ENCODE peak calls at places on chromosomes 3 and 15, in six cellular contexts. V, D, X, Y, L and U are unnamed samples.
A peak's percentile ranks its signal among the peaks of the same experiment; 100 is the strongest.

GRCh38 chr3:42101481-42101880 is 10.3 kb downstream of the TRAK1 start:
- DNase-seq in V (no peak), X (no peak), D (peak; percentile 44), L (no peak), Y (no peak), U (no peak)

GRCh38 chr3:194714564-194714963 is 28.9 kb downstream of the FAM43A start:
- DNase-seq in D (no peak), X (no peak), Y (no peak), V (no peak), L (no peak), U (no peak)

GRCh38 chr3:156787926-156788663 is 38.1 kb upstream of the LEKR1 start:
- DNase-seq in Y (peak; percentile 43), X (no peak), D (peak; percentile 85), L (no peak), V (no peak), U (no peak)

GRCh38 chr15:55403531-55403930 is 4.6 kb downstream of the CCPG1 start:
- DNase-seq in V (peak; percentile 71), D (peak; percentile 82), X (no peak), Y (peak; percentile 61), L (no peak), U (no peak)

GRCh38 chr3:110579841-110580550 is 491.6 kb upstream of the NECTIN3 start:
- DNase-seq in L (no peak), X (no peak), Y (no peak), D (peak; percentile 54), V (no peak), U (no peak)

GRCh38 chr15:74327756-74328155 is 39.7 kb downstream of the CYP11A1 start:
- DNase-seq in X (no peak), Y (no peak), D (no peak), L (no peak), V (no peak), U (no peak)

GRCh38 chr15:41501191-41501917 is 7.7 kb downstream of the ITPKA start:
- DNase-seq in L (no peak), Y (peak; percentile 46), D (peak; percentile 45), V (no peak), X (no peak), U (no peak)

GRCh38 chr3:37255990-37256308 is 81.6 kb upstream of the LRRFIP2 start:
- DNase-seq in L (no peak), D (no peak), Y (no peak), V (no peak), X (no peak), U (no peak)

GRCh38 chr15:40256642-40257235 is 17.9 kb downstream of the PAK6 start:
- DNase-seq in Y (no peak), L (no peak), V (peak; percentile 47), D (no peak), X (no peak), U (no peak)

GRCh38 chr3:9041626-9042025 is 78.4 kb upstream of the RAD18 start:
- DNase-seq in Y (no peak), V (no peak), D (no peak), L (no peak), X (no peak), U (no peak)

GRCh38 chr3:31729082-31729481 is 196.4 kb downstream of the STT3B start:
- DNase-seq in X (no peak), Y (no peak), L (no peak), D (no peak), V (no peak), U (no peak)

GRCh38 chr3:165643433-165643824 is 193.8 kb downstream of the BCHE start:
- DNase-seq in Y (no peak), D (peak; percentile 53), L (no peak), X (no peak), V (no peak), U (no peak)

GRCh38 chr15:80203361-80203885 is 48.6 kb downstream of the CTXND1 start:
- DNase-seq in D (no peak), Y (no peak), V (no peak), X (no peak), L (no peak), U (no peak)

GRCh38 chr3:149621218-149622005 is 36.4 kb downstream of the WWTR1 start:
- DNase-seq in X (no peak), L (no peak), V (peak; percentile 3), D (peak; percentile 91), Y (peak; percentile 90), U (no peak)

GRCh38 chr3:141243295-141243707 is 11.7 kb downstream of the PXYLP1 start:
- DNase-seq in X (no peak), V (no peak), L (peak; percentile 63), D (no peak), Y (no peak), U (no peak)

GRCh38 chr3:177525987-177526712 is 328.9 kb upstream of the TBL1XR1 start:
- DNase-seq in X (no peak), Y (no peak), V (peak; percentile 41), L (no peak), D (no peak), U (no peak)

GRCh38 chr3:58688563-58688962 is 22.0 kb upstream of the FAM3D start:
- DNase-seq in X (no peak), L (no peak), Y (no peak), V (no peak), D (no peak), U (no peak)

GRCh38 chr3:159045279-159045678 is 243.4 kb downstream of the MFSD1 start:
- DNase-seq in V (no peak), D (no peak), X (no peak), L (no peak), Y (no peak), U (no peak)

GRCh38 chr15:25700916-25701315 is 162.2 kb downstream of the ATP10A start:
- DNase-seq in V (no peak), D (no peak), X (no peak), Y (no peak), L (no peak), U (no peak)

GRCh38 chr3:12716605-12717121 is 42.4 kb downstream of the TMEM40 start:
- DNase-seq in V (peak; percentile 14), L (no peak), D (peak; percentile 63), X (no peak), Y (peak; percentile 24), U (no peak)

GRCh38 chr15:62407216-62407615 is 242.1 kb upstream of the C2CD4B start:
- DNase-seq in V (no peak), Y (no peak), D (no peak), L (no peak), X (no peak), U (no peak)

GRCh38 chr3:40872562-40872961 is 326.7 kb upstream of the CTNNB1 start:
- DNase-seq in Y (no peak), V (no peak), D (no peak), L (no peak), X (no peak), U (no peak)

GRCh38 chr3:32951410-32951811 is at the start of gene CCR4:
- DNase-seq in Y (peak; percentile 47), L (peak; percentile 43), V (no peak), X (no peak), D (no peak), U (no peak)

GRCh38 chr15:36361351-36361870 is 218.0 kb upstream of the CDIN1 start:
- DNase-seq in L (no peak), Y (no peak), X (no peak), V (no peak), D (peak; percentile 50), U (no peak)

GRCh38 chr15:36356978-36357582 is 222.3 kb upstream of the CDIN1 start:
- DNase-seq in V (no peak), X (no peak), L (no peak), Y (peak; percentile 20), D (peak; percentile 90), U (no peak)

GRCh38 chr15:36356511-36356910 is 222.9 kb upstream of the CDIN1 start:
- DNase-seq in Y (no peak), L (no peak), X (no peak), V (no peak), D (no peak), U (no peak)

GRCh38 chr15:36359286-36359685 is 220.1 kb upstream of the CDIN1 start:
- DNase-seq in X (no peak), V (no peak), Y (no peak), D (no peak), L (no peak), U (no peak)

DNA sequence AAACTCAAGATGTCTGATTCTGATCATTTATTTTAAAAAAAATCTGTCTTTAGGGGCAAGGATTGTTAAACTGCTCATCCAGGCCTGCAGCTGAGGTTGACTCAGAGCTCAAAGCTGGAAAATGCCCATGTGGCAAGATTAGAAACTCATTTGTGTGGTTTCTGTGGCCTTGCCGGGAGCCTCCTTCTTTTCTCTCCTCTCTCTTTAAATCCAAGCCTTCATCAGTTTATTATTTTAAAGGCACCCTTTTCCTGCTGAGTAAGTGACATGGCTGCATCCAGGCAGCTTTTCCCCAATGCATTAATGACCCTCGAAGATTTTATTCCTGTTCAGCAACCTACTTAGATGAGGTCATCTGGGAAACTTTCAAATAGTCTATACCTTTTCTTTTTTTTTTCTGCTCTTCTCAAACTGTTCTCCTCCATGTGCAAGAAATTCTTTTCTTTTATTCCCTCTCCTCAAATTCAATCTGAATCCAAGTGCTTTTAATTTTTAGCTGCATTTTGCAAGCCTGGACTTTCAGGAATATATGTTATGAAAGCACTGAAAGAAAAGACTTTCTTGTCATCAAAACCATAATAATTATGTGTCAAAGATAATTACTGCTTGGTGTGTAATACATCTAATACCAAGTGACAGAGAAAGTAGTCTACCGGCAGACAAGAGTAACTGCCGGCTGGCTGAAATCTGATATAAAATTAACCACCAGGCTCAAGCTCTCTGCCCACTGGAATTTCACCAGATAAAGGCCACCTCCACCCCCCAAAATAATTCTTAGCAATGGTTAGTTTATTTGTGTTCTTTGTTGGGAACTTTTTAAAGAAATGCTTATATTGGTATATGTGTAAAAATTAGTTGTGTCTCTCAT is 221.1 kb upstream of the CDIN1 start:
- DNase-seq in X (no peak), V (no peak), D (peak; percentile 88), Y (peak; percentile 20), L (no peak), U (no peak)
- H3K27ac ChIP-seq in X (no peak overlapping the region), V (no peak overlapping the region), D (peak overlapping the region; percentile 81), Y (no peak overlapping the region), L (no peak overlapping the region), U (no peak overlapping the region)

GRCh38 chr3:10507331-10507730 is 1.9 kb upstream of the ATP2B2 start:
- DNase-seq in X (no peak), L (no peak), V (no peak), Y (no peak), D (no peak), U (no peak)

GRCh38 chr3:10506696-10507095 is 1.3 kb upstream of the ATP2B2 start:
- DNase-seq in D (no peak), L (no peak), V (no peak), X (no peak), Y (no peak), U (no peak)

GRCh38 chr3:10508619-10509260 is 3.4 kb upstream of the ATP2B2 start:
- DNase-seq in X (no peak), D (no peak), L (no peak), V (no peak), Y (no peak), U (no peak)

GRCh38 chr3:10509325-10509724 is 3.9 kb upstream of the ATP2B2 start:
- DNase-seq in X (no peak), L (no peak), V (no peak), Y (no peak), D (no peak), U (no peak)

GRCh38 chr3:10508235-10508618 is 2.8 kb upstream of the ATP2B2 start:
- DNase-seq in L (no peak), V (no peak), Y (no peak), X (no peak), D (no peak), U (no peak)
- H3K27ac ChIP-seq in L (no peak overlapping the region), V (no peak overlapping the region), Y (no peak overlapping the region), X (no peak overlapping the region), D (no peak overlapping the region), U (no peak overlapping the region)

GRCh38 chr3:183931881-183932280 is 47.2 kb upstream of the PARL start:
- DNase-seq in V (no peak), X (no peak), D (no peak), Y (no peak), L (no peak), U (no peak)
- H3K27ac ChIP-seq in V (no peak overlapping the region), X (no peak overlapping the region), D (no peak overlapping the region), Y (no peak overlapping the region), L (no peak overlapping the region), U (no peak overlapping the region)

GRCh38 chr3:48738144-48738536 is 21.1 kb upstream of the IP6K2 start:
- DNase-seq in D (peak; percentile 66), Y (no peak), L (no peak), V (no peak), X (no peak), U (no peak)
- H3K27ac ChIP-seq in D (no peak overlapping the region), Y (no peak overlapping the region), L (no peak overlapping the region), V (no peak overlapping the region), X (no peak overlapping the region), U (peak overlapping the region; percentile 97)